ENCODE peak calls at places on chromosomes 16 and 17, in four cellular contexts. Y, X, N and H are unnamed samples.

GRCh38 chr16:85541619-85542547 is 71.2 kb upstream of the GSE1 start:
- DNase-seq in Y (peak; percentile 30), X (no peak), N (no peak), H (no peak)

GRCh38 chr17:53948323-53948722 is 125.6 kb downstream of the KIF2B start:
- DNase-seq in Y (no peak), X (no peak), N (no peak), H (no peak)

GRCh38 chr16:2470603-2471015 is 488 bp upstream of the NTN3 start:
- DNase-seq in Y (peak; percentile 37), X (no peak), N (no peak), H (peak; percentile 54)

GRCh38 chr16:67641779-67642708 is 2.9 kb upstream of the CARMIL2 start:
- DNase-seq in Y (peak; percentile 67), X (no peak), N (no peak), H (no peak)

GRCh38 chr17:2853722-2854580 is 57.7 kb downstream of the RAP1GAP2 start:
- DNase-seq in Y (peak; percentile 63), X (no peak), N (no peak), H (no peak)

GRCh38 chr17:18966831-18967624 is 15.1 kb downstream of the SLC5A10 start:
- DNase-seq in Y (peak; percentile 24), X (no peak), N (no peak), H (peak; percentile 23)

GRCh38 chr17:7626956-7627249 is 718 bp downstream of the SAT2 start:
- DNase-seq in Y (peak; percentile 50), X (no peak), N (no peak), H (no peak)

GRCh38 chr17:79677646-79678045 is 53.1 kb upstream of the ENPP7 start:
- DNase-seq in Y (no peak), X (no peak), N (no peak), H (no peak)

GRCh38 chr17:79923974-79924638 is 84.9 kb upstream of the CBX4 start:
- DNase-seq in Y (peak; percentile 43), X (no peak), N (peak; percentile 67), H (peak; percentile 71)

GRCh38 chr17:49703557-49704277 is 4.0 kb downstream of the SLC35B1 start:
- DNase-seq in Y (peak; percentile 73), X (peak; percentile 46), N (peak; percentile 90), H (peak; percentile 34)

GRCh38 chr16:89031715-89032659 is 55.0 kb upstream of the CBFA2T3 start:
- DNase-seq in Y (no peak), X (no peak), N (no peak), H (no peak)

GRCh38 chr17:13118311-13118710 is 100.5 kb upstream of the ELAC2 start:
- DNase-seq in Y (no peak), X (no peak), N (no peak), H (no peak)
- H3K27me3 ChIP-seq in Y (peaks cover 3% of the 10 kb centered on the region), X (peaks cover 16% of the 10 kb centered on the region), N (peaks cover 7% of the 10 kb centered on the region), H (no peaks in the 10 kb centered on the region)

DNA sequence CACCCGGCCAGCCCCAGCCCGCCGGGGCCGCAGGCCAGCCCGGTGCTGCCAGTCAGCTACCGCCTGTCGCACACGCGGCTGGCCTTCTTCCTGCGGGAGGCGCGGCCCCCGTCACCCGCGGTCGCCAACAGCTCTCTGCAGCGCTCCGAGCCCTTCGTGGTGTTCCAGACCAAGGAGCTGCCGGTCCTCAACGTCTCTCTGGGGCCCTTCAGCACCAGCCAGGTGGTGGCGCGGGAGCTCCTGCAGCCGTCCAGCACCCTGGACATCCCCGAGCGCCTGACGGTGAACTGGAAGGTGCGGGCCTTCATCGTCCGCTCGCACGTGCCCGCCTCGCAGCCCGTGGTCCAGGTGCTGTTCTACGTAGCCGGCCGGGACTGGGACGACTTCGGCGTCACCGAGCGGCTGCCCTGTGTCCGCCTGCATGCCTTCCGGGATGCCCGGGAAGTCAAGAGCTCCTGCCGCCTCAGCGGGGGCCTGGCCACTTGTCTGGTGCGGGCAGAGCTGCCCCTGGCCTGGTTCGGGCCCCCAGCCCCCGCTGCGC is 46.8 kb downstream of the TMEM132E start:
- DNase-seq in Y (peak; percentile 8), X (no peak), N (no peak), H (no peak)
- TF ChIP-seq EZH2 in Y (no peak), X (no peak), N (no peak), H (no peak)

GRCh38 chr17:47700471-47701449 is 6.8 kb downstream of the TBKBP1 start:
- DNase-seq in Y (no peak), X (no peak), N (no peak), H (no peak)

GRCh38 chr17:47697948-47698711 is 4.2 kb downstream of the TBKBP1 start:
- DNase-seq in Y (no peak), X (no peak), N (no peak), H (no peak)

GRCh38 chr17:47696717-47697642 is 3.0 kb downstream of the TBKBP1 start:
- DNase-seq in Y (no peak), X (no peak), N (no peak), H (no peak)

GRCh38 chr17:47699536-47699840 is 5.5 kb downstream of the TBKBP1 start:
- DNase-seq in Y (no peak), X (no peak), N (no peak), H (no peak)

GRCh38 chr17:47698749-47699535 is 5.0 kb downstream of the TBKBP1 start:
- DNase-seq in Y (peak; percentile 70), X (peak; percentile 42), N (no peak), H (peak; percentile 63)
- H3K36me3 ChIP-seq in Y (peaks cover 6% of the 10 kb centered on the region), X (no peaks in the 10 kb centered on the region), N (peaks cover 1% of the 10 kb centered on the region), H (peaks cover 4% of the 10 kb centered on the region)

GRCh38 chr17:47717261-47717697 is 15.8 kb upstream of the TBX21 start:
- DNase-seq in Y (no peak), X (no peak), N (no peak), H (no peak)

GRCh38 chr17:47713980-47714689 is 18.9 kb upstream of the TBX21 start:
- DNase-seq in Y (no peak), X (no peak), N (no peak), H (no peak)

GRCh38 chr17:47714773-47715396 is 18.2 kb upstream of the TBX21 start:
- DNase-seq in Y (no peak), X (no peak), N (no peak), H (no peak)

GRCh38 chr17:47716381-47716780 is 16.7 kb upstream of the TBX21 start:
- DNase-seq in Y (no peak), X (no peak), N (no peak), H (no peak)

GRCh38 chr17:47715669-47716325 is 17.2 kb upstream of the TBX21 start:
- DNase-seq in Y (no peak), X (no peak), N (no peak), H (no peak)
- H3K27me3 ChIP-seq in Y (peaks cover 45% of the 10 kb centered on the region), X (peaks cover 37% of the 10 kb centered on the region), N (peaks cover 71% of the 10 kb centered on the region), H (no peaks in the 10 kb centered on the region)

GRCh38 chr17:21510686-21511367 is 134.7 kb downstream of the KCNJ12 start:
- DNase-seq in Y (no peak), X (no peak), N (no peak), H (peak; percentile 15)
- TF ChIP-seq EZH2 in Y (no peak), X (no peak), N (no peak), H (no peak)

DNA sequence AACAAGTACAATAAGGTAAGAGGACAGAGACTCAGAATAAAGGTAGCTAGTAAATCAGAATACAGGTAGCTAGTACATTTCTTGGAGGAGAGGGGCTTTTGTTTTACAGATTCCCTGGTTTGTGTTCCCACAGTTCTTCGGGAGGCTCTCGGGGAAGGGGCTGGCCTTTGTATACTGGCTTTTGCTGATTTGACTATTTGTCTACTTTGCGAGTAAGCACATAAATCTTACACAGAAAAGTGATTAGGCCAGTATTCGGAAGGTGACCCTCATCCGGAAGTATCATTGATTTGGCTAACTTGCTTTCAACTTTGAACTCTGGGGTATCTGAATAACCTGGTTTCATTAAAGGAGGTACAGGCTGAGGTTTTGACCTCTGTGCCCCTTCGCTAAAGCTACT is 21.4 kb upstream of the SNTB2 start:
- DNase-seq in Y (no peak), X (no peak), N (no peak), H (no peak)
- H3K36me3 ChIP-seq in Y (peaks cover 23% of the 10 kb centered on the region), X (peaks cover 39% of the 10 kb centered on the region), N (peaks cover 35% of the 10 kb centered on the region), H (peaks cover 84% of the 10 kb centered on the region)